ENCODE peak calls at places on chromosomes 7 and 10, in four cellular contexts. F is NCI-H1105 treated with DMSO at 0.1 percent for 48 hours, Q is AG09309, E is pulmonary artery endothelial cell. O is an unnamed sample.

GRCh38 chr7:96414931-96415292 is 93.0 kb upstream of the SLC25A13 start:
- DNase-seq in F (peak; percentile 76), Q (no peak), E (no peak), O (no peak)

GRCh38 chr7:138233189-138233588 is 156.9 kb downstream of the AKR1D1 start:
- DNase-seq in F (no peak), Q (no peak), E (no peak), O (no peak)

GRCh38 chr7:92590711-92591310 is 621 bp upstream of the FAM133B start:
- DNase-seq in F (no peak), Q (no peak), E (no peak), O (no peak)

GRCh38 chr7:131652934-131653333 is 96.5 kb upstream of the PODXL start:
- DNase-seq in F (no peak), Q (no peak), E (no peak), O (no peak)

GRCh38 chr7:139691253-139691781 is 86.5 kb downstream of the HIPK2 start:
- DNase-seq in F (no peak), Q (no peak), E (no peak), O (no peak)

GRCh38 chr10:63665765-63666164 is 144.6 kb downstream of the REEP3 start:
- DNase-seq in F (no peak), Q (no peak), E (no peak), O (no peak)

GRCh38 chr10:109393425-109393824 is 529.9 kb downstream of the XPNPEP1 start:
- DNase-seq in F (no peak), Q (no peak), E (no peak), O (no peak)

GRCh38 chr10:110074986-110075664 is 67.3 kb downstream of the ADD3 start:
- DNase-seq in F (no peak), Q (peak; percentile 79), E (peak; percentile 76), O (peak; percentile 80)

GRCh38 chr7:36637417-36637816 is 86.9 kb downstream of the AOAH start:
- DNase-seq in F (no peak), Q (no peak), E (no peak), O (no peak)

GRCh38 chr10:44240766-44241165 is 144.1 kb downstream of the CXCL12 start:
- DNase-seq in F (no peak), Q (no peak), E (no peak), O (no peak)

GRCh38 chr10:119754085-119754484 is 28.2 kb downstream of the INPP5F start:
- DNase-seq in F (peak; percentile 2), Q (no peak), E (no peak), O (no peak)

GRCh38 chr7:129657363-129657762 is 45.8 kb downstream of the NRF1 start:
- DNase-seq in F (no peak), Q (no peak), E (no peak), O (no peak)

GRCh38 chr7:2044883-2045471 is 187.8 kb downstream of the MAD1L1 start:
- DNase-seq in F (no peak), Q (no peak), E (no peak), O (no peak)

GRCh38 chr10:118594392-118595063 is 920 bp downstream of the PRLHR start:
- DNase-seq in F (no peak), Q (no peak), E (no peak), O (no peak)

GRCh38 chr10:72954596-72955569 is at the start of gene PLA2G12B:
- DNase-seq in F (peak; percentile 65), Q (no peak), E (no peak), O (no peak)

GRCh38 chr7:98641646-98642489 is 24.8 kb downstream of the NPTX2 start:
- DNase-seq in F (peak; percentile 21), Q (no peak), E (no peak), O (no peak)

GRCh38 chr10:34638405-34639054 is 176.6 kb downstream of the PARD3 start:
- DNase-seq in F (peak; percentile 41), Q (peak; percentile 68), E (peak; percentile 63), O (peak; percentile 37)

GRCh38 chr7:55539380-55539779 is 32.9 kb downstream of the VOPP1 start:
- DNase-seq in F (no peak), Q (no peak), E (no peak), O (no peak)

GRCh38 chr10:53209941-53210611 is 437.5 kb upstream of the MBL2 start:
- DNase-seq in F (peak; percentile 1), Q (no peak), E (no peak), O (no peak)

GRCh38 chr7:136057509-136057908 is 80.3 kb upstream of the MTPN start:
- DNase-seq in F (no peak), Q (no peak), E (no peak), O (no peak)

GRCh38 chr10:27446091-27446918 is 57.8 kb upstream of the RAB18 start:
- DNase-seq in F (peak; percentile 40), Q (peak; percentile 85), E (no peak), O (peak; percentile 59)

GRCh38 chr10:113473011-113473410 is 79.8 kb upstream of the HABP2 start:
- DNase-seq in F (no peak), Q (no peak), E (no peak), O (no peak)

GRCh38 chr7:122652851-122653250 is 46.1 kb downstream of the RNF133 start:
- DNase-seq in F (no peak), Q (no peak), E (peak; percentile 71), O (no peak)

GRCh38 chr7:14125998-14126397 is 136.5 kb upstream of the ETV1 start:
- DNase-seq in F (no peak), Q (no peak), E (no peak), O (no peak)

O was measured in BJ.